ENCODE peak calls at places on chromosomes 6 and 20, in seven cellular contexts. A is CD8-positive, alpha-beta memory T cell; N is left lung; S is ovary; X is CD4-positive, alpha-beta memory T cell; W is tibial artery; F is left ventricle myocardium inferior. Z is an unnamed sample.

GRCh38 chr6:35392111-35392702 is 49.8 kb downstream of the PPARD start:
- DNase-seq in N (peak; percentile 80), A (no peak), X (no peak), S (peak; percentile 51), W (no peak), F (peak; percentile 21), Z (no peak)

GRCh38 chr20:64214952-64215351 is 40.6 kb upstream of the PCMTD2 start:
- DNase-seq in A (no peak), W (no peak), F (no peak), X (no peak), S (no peak), N (no peak), Z (no peak)

GRCh38 chr6:139338845-139339244 is 35.6 kb downstream of the CITED2 start:
- DNase-seq in X (no peak), W (no peak), N (no peak), S (no peak), A (no peak), F (no peak), Z (no peak)

GRCh38 chr20:16672299-16672698 is 57.5 kb upstream of the SNRPB2 start:
- DNase-seq in A (no peak), S (no peak), X (no peak), W (no peak), F (no peak), N (no peak), Z (no peak)

GRCh38 chr6:149190228-149190831 is 127.2 kb upstream of the TAB2 start:
- DNase-seq in A (peak; percentile 13), S (no peak), N (peak; percentile 60), F (peak; percentile 20), X (peak; percentile 32), W (no peak), Z (no peak)

GRCh38 chr6:21305827-21306469 is 287.6 kb upstream of the SOX4 start:
- DNase-seq in A (no peak), N (no peak), X (no peak), W (no peak), F (no peak), S (no peak), Z (no peak)

GRCh38 chr6:159727717-159728440 is 573 bp downstream of the WTAP start:
- DNase-seq in S (no peak), A (no peak), X (no peak), W (no peak), N (no peak), F (no peak), Z (no peak)

GRCh38 chr6:42226251-42227143 is 8.8 kb upstream of the MRPS10 start:
- DNase-seq in A (no peak), F (no peak), W (no peak), X (no peak), S (no peak), N (no peak), Z (no peak)

GRCh38 chr6:143157146-143157545 is 96.5 kb downstream of the AIG1 start:
- DNase-seq in A (no peak), X (no peak), S (no peak), W (no peak), F (no peak), N (no peak), Z (no peak)

GRCh38 chr6:151408858-151409257 is 17.5 kb upstream of the ZBTB2 start:
- DNase-seq in A (no peak), F (no peak), S (no peak), N (no peak), X (no peak), W (no peak), Z (no peak)

GRCh38 chr6:4986999-4987398 is 16.8 kb downstream of the RPP40 start:
- DNase-seq in W (no peak), N (no peak), A (no peak), X (no peak), F (no peak), S (no peak), Z (no peak)

GRCh38 chr6:45185403-45186251 is 142.5 kb upstream of the RUNX2 start:
- DNase-seq in F (no peak), X (no peak), W (no peak), S (no peak), A (peak; percentile 46), N (no peak), Z (no peak)

GRCh38 chr6:111536888-111537287 is 53.9 kb upstream of the REV3L start:
- DNase-seq in S (no peak), X (no peak), A (no peak), N (peak; percentile 46), W (peak; percentile 42), F (no peak), Z (no peak)

GRCh38 chr6:44668976-44669934 is 281.7 kb downstream of the CDC5L start:
- DNase-seq in X (no peak), S (no peak), A (no peak), N (no peak), F (no peak), W (no peak), Z (no peak)

GRCh38 chr6:90068835-90069478 is 174.7 kb downstream of the GJA10 start:
- DNase-seq in S (no peak), X (no peak), N (no peak), F (no peak), A (no peak), W (no peak), Z (no peak)

GRCh38 chr20:23519556-23519955 is 28.6 kb downstream of the CST8 start:
- DNase-seq in X (no peak), W (no peak), A (no peak), F (no peak), N (no peak), S (no peak), Z (no peak)

GRCh38 chr20:23515250-23515939 is 24.5 kb downstream of the CST8 start:
- DNase-seq in X (no peak), W (no peak), A (no peak), N (no peak), S (no peak), F (no peak), Z (no peak)

GRCh38 chr20:23524146-23524545 is 33.2 kb downstream of the CST8 start:
- DNase-seq in X (no peak), S (no peak), F (no peak), N (no peak), W (no peak), A (no peak), Z (no peak)

GRCh38 chr20:23517719-23518118 is 26.8 kb downstream of the CST8 start:
- DNase-seq in S (no peak), X (no peak), F (no peak), A (no peak), N (no peak), W (no peak), Z (no peak)

DNA sequence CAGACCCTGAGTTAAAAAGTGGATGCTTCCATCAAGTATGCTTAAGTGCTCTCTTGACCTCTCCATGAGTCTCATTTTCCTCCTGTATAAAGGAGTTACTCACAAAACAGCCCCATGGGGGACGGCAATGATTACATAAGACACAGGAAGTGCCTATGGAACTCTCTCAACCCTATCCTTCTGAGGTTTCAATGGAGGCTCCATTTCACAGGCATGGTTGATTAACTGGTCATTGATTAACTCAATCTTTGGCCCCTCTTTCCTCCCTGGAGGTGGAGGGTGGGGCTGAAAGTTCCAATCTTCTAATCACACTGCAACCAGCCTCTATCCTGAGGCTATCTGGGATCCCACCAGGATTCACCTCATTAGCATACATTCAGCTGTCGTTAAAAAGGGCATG is 29.3 kb downstream of the CST8 start:
- DNase-seq in X (no peak), N (no peak), S (no peak), A (no peak), W (no peak), F (no peak), Z (no peak)
- H3K4me3 ChIP-seq in X (no peak overlapping the region), N (no peak overlapping the region), S (no peak overlapping the region), A (no peak overlapping the region), W (no peak overlapping the region), F (no peak overlapping the region), Z (no peak overlapping the region)

DNA sequence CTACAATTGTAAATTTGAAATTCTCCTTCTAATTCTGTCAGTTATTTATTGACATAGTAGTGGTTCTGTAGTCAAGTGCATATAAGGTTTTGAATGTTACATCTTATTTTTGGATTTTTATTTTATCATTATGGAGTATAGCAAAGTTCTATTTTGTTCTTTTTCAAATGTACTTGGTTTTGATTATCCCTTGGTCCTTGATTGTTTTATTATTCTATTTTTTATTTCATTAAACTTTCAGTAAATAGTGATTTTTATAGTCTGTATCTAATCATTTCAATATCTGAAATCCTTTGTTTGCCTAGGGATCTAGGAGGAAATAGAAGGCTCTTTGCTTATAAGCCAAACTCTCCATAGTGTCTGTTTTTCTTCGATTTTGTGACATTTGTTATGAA is 87.8 kb downstream of the HFE start:
- DNase-seq in S (no peak), A (no peak), X (no peak), F (no peak), W (no peak), N (no peak), Z (no peak)
- H3K4me3 ChIP-seq in S (no peak overlapping the region), A (no peak overlapping the region), X (no peak overlapping the region), F (no peak overlapping the region), W (no peak overlapping the region), N (no peak overlapping the region), Z (no peak overlapping the region)

GRCh38 chr20:5170341-5170740 is 43.5 kb downstream of the CDS2 start:
- DNase-seq in F (no peak), A (no peak), S (no peak), N (no peak), X (no peak), W (no peak), Z (no peak)

GRCh38 chr20:5172167-5172586 is 45.4 kb downstream of the CDS2 start:
- DNase-seq in A (no peak), F (no peak), W (no peak), X (no peak), N (no peak), S (no peak), Z (no peak)

GRCh38 chr20:5172903-5173463 is 46.2 kb downstream of the CDS2 start:
- DNase-seq in F (no peak), S (no peak), N (no peak), W (no peak), A (no peak), X (no peak), Z (no peak)

GRCh38 chr20:5171790-5172164 is 45.0 kb downstream of the CDS2 start:
- DNase-seq in A (no peak), N (no peak), X (no peak), F (no peak), S (no peak), W (no peak), Z (no peak)

DNA sequence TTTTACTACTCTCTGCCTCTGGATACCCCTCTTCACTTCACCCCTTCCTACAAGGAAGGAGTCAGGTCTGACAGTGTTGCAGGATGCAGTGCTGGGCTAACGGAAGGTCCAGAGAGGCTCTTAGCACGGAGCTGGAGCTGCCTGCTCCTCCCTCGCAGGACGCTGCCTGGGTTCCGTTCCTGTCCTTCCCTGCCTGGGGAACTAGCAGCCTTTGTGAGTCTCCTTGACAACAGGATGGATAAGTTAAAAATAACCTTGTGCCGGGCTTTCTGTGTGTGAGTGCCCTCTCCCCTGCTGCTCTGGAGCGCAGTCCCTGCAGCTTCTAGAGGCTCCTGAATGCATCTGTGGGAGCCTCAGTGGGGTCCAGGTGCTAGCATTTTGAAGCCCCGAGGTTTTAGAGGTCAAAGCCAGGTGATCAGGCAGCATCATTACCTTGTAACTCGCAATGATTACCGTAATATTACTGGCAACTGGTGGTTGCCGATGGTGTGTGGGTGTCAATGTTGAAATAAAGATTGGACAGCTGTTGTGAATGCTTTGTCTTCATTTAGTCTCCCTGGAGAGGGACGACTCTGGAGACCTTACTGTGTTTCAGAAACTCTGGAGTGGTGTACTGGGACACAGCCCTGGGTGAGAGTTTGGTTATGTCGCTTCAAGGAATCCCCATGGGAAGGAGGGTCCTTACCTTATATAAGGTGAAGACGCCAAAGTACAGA is 44.4 kb downstream of the CDS2 start:
- DNase-seq in S (peak; percentile 22), N (no peak), W (no peak), F (peak; percentile 64), X (no peak), A (no peak), Z (peak; percentile 67)
- H3K4me3 ChIP-seq in S (no peak overlapping the region), N (no peak overlapping the region), W (no peak overlapping the region), F (peak overlapping the region; percentile 39), X (no peak overlapping the region), A (no peak overlapping the region), Z (peak overlapping the region; percentile 19)

GRCh38 chr6:30613251-30614043 is 3.6 kb downstream of the PPP1R10 start:
- DNase-seq in S (no peak), N (no peak), F (no peak), A (no peak), W (no peak), X (no peak), Z (no peak)
- H3K4me3 ChIP-seq in S (no peak overlapping the region), N (no peak overlapping the region), F (peak overlapping the region; percentile 94), A (no peak overlapping the region), W (peak overlapping the region; percentile 90), X (no peak overlapping the region), Z (peak overlapping the region; percentile 82)

Z was measured in heart right ventricle.